ENCODE peak calls at places on chromosome 13, in five cellular contexts. C is thoracic aorta; W is anterior cingulate cortex; O is activated CD4-positive, alpha-beta T cell treated with anti-CD3 and anti-CD28 coated beads, Interleukin-2, amount 50 U/mL, for 48 hours; B is naive thymus-derived CD8-positive, alpha-beta T cell. J is an unnamed sample.

GRCh38 chr13:48890386-48890785 is 85.3 kb upstream of the FNDC3A start:
- DNase-seq in C (no peak), W (no peak), O (no peak), B (no peak), J (no peak)

GRCh38 chr13:30880756-30881155 is 25.3 kb upstream of the MEDAG start:
- DNase-seq in C (no peak), W (no peak), O (no peak), B (no peak), J (no peak)

GRCh38 chr13:100980171-100980570 is 305.6 kb upstream of the TMTC4 start:
- DNase-seq in C (no peak), W (no peak), O (no peak), B (no peak), J (no peak)

GRCh38 chr13:50236898-50237318 is 221.7 kb downstream of the KCNRG start:
- DNase-seq in C (no peak), W (no peak), O (no peak), B (no peak), J (no peak)

GRCh38 chr13:44758595-44759221 is 182.6 kb upstream of the TSC22D1 start:
- DNase-seq in C (no peak), W (no peak), O (peak; percentile 12), B (no peak), J (no peak)

GRCh38 chr13:112444001-112444311 is 67.8 kb downstream of the SPACA7 start:
- DNase-seq in C (no peak), W (peak; percentile 17), O (peak; percentile 66), B (peak; percentile 9), J (peak; percentile 35)

GRCh38 chr13:52010890-52011689 is at the start of gene ATP7B:
- DNase-seq in C (no peak), W (no peak), O (peak; percentile 22), B (peak; percentile 30), J (peak; percentile 31)

GRCh38 chr13:41533676-41534075 is 76.3 kb downstream of the RGCC start:
- DNase-seq in C (no peak), W (no peak), O (no peak), B (no peak), J (no peak)

GRCh38 chr13:48210178-48210577 is 22.8 kb upstream of the ITM2B start:
- DNase-seq in C (no peak), W (no peak), O (no peak), B (no peak), J (no peak)

GRCh38 chr13:107867701-107868661 is 347.4 kb downstream of the LIG4 start:
- DNase-seq in C (no peak), W (peak; percentile 32), O (no peak), B (no peak), J (peak; percentile 63)

GRCh38 chr13:106513025-106513424 is 22.4 kb downstream of the EFNB2 start:
- DNase-seq in C (no peak), W (no peak), O (no peak), B (no peak), J (no peak)

GRCh38 chr13:53460776-53461175 is 432.2 kb downstream of the OLFM4 start:
- DNase-seq in C (no peak), W (no peak), O (no peak), B (no peak), J (no peak)

GRCh38 chr13:38863536-38863935 is 127.1 kb downstream of the STOML3 start:
- DNase-seq in C (no peak), W (no peak), O (no peak), B (no peak), J (no peak)

GRCh38 chr13:40313269-40314200 is 352.9 kb downstream of the FOXO1 start:
- DNase-seq in C (no peak), W (no peak), O (no peak), B (no peak), J (no peak)

GRCh38 chr13:83753912-83754624 is 128.2 kb downstream of the SLITRK1 start:
- DNase-seq in C (no peak), W (no peak), O (no peak), B (no peak), J (no peak)